ENCODE peak calls at places on chromosome 13, in five cellular contexts. T is sigmoid colon, K is DND-41, S is astrocyte, G is right lobe of liver. J is an unnamed sample.

GRCh38 chr13:75399879-75400217 is 82.1 kb downstream of the TBC1D4 start:
- DNase-seq in T (no peak), K (no peak), S (no peak), G (no peak), J (no peak)

GRCh38 chr13:28258401-28258800 is 120.1 kb downstream of the PAN3 start:
- DNase-seq in T (no peak), K (no peak), S (no peak), G (no peak), J (no peak)

GRCh38 chr13:100363874-100364273 is 224.7 kb downstream of the GGACT start:
- DNase-seq in T (no peak), K (no peak), S (peak; percentile 61), G (no peak), J (no peak)

GRCh38 chr13:52780092-52780491 is 40.5 kb upstream of the CNMD start:
- DNase-seq in T (no peak), K (peak; percentile 26), S (no peak), G (no peak), J (no peak)

GRCh38 chr13:112451512-112452379 is 75.6 kb downstream of the SPACA7 start:
- DNase-seq in T (peak; percentile 46), K (no peak), S (no peak), G (no peak), J (peak; percentile 57)

GRCh38 chr13:47463726-47464125 is 537.3 kb downstream of the SUCLA2 start:
- DNase-seq in T (no peak), K (peak; percentile 4), S (peak; percentile 54), G (no peak), J (no peak)

GRCh38 chr13:59846845-59847620 is 316.7 kb downstream of the DIAPH3 start:
- DNase-seq in T (no peak), K (no peak), S (no peak), G (no peak), J (no peak)

GRCh38 chr13:48492123-48493075 is 40.5 kb downstream of the RCBTB2 start:
- DNase-seq in T (peak; percentile 88), K (peak; percentile 94), S (no peak), G (peak; percentile 78), J (peak; percentile 69)

GRCh38 chr13:67299731-67300130 is 69.6 kb upstream of the PCDH9 start:
- DNase-seq in T (no peak), K (no peak), S (peak; percentile 59), G (no peak), J (no peak)

GRCh38 chr13:75636339-75637095 is 387 bp downstream of the LMO7 start:
- DNase-seq in T (no peak), K (no peak), S (no peak), G (peak; percentile 24), J (no peak)

GRCh38 chr13:35630551-35631275 is 154.2 kb upstream of the MAB21L1 start:
- DNase-seq in T (no peak), K (no peak), S (peak; percentile 43), G (no peak), J (no peak)

GRCh38 chr13:38979891-38980627 is 10.6 kb downstream of the STOML3 start:
- DNase-seq in T (peak; percentile 88), K (no peak), S (no peak), G (no peak), J (no peak)

GRCh38 chr13:25468330-25469178 is 96.8 kb downstream of the ATP8A2 start:
- DNase-seq in T (no peak), K (no peak), S (peak; percentile 20), G (no peak), J (no peak)

GRCh38 chr13:73767747-73768315 is 366.4 kb downstream of the KLF12 start:
- DNase-seq in T (no peak), K (peak; percentile 29), S (no peak), G (no peak), J (no peak)

GRCh38 chr13:27678306-27679040 is 56.8 kb downstream of the POLR1D start:
- DNase-seq in T (no peak), K (no peak), S (no peak), G (no peak), J (no peak)

GRCh38 chr13:111076156-111077013 is 38.7 kb upstream of the ARHGEF7 start:
- DNase-seq in T (no peak), K (no peak), S (no peak), G (no peak), J (no peak)

GRCh38 chr13:35025314-35025713 is 83.2 kb downstream of the NBEA start:
- DNase-seq in T (no peak), K (no peak), S (no peak), G (no peak), J (no peak)

GRCh38 chr13:45846681-45847080 is 4.9 kb downstream of the SIAH3 start:
- DNase-seq in T (no peak), K (no peak), S (no peak), G (no peak), J (no peak)

GRCh38 chr13:33487575-33488243 is 202.2 kb upstream of the STARD13 start:
- DNase-seq in T (no peak), K (no peak), S (no peak), G (no peak), J (peak; percentile 22)

GRCh38 chr13:46630419-46631183 is 77.6 kb downstream of the LRCH1 start:
- DNase-seq in T (no peak), K (no peak), S (no peak), G (no peak), J (no peak)

GRCh38 chr13:85985791-85986190 is 186.6 kb upstream of the SLITRK6 start:
- DNase-seq in T (no peak), K (no peak), S (peak; percentile 42), G (no peak), J (no peak)

GRCh38 chr13:85816413-85816812 is 17.2 kb upstream of the SLITRK6 start:
- DNase-seq in T (no peak), K (no peak), S (no peak), G (no peak), J (no peak)

GRCh38 chr13:27827646-27828045 is 35.4 kb downstream of the GSX1 start:
- DNase-seq in T (no peak), K (no peak), S (no peak), G (no peak), J (no peak)

GRCh38 chr13:37534181-37534580 is 64.4 kb downstream of the POSTN start:
- DNase-seq in T (no peak), K (no peak), S (peak; percentile 90), G (no peak), J (no peak)

GRCh38 chr13:23500858-23501257 is 67.4 kb upstream of the SACS start:
- DNase-seq in T (no peak), K (no peak), S (peak; percentile 96), G (no peak), J (no peak)

GRCh38 chr13:25699056-25699455 is 327.3 kb downstream of the ATP8A2 start:
- DNase-seq in T (no peak), K (no peak), S (no peak), G (no peak), J (no peak)

GRCh38 chr13:111210488-111210887 is 95.4 kb downstream of the ARHGEF7 start:
- DNase-seq in T (no peak), K (no peak), S (peak; percentile 87), G (no peak), J (peak; percentile 79)

GRCh38 chr13:99630269-99630898 is 129.1 kb downstream of the TM9SF2 start:
- DNase-seq in T (no peak), K (no peak), S (no peak), G (no peak), J (peak; percentile 85)

GRCh38 chr13:41970918-41971317 is 10.0 kb upstream of the VWA8 start:
- DNase-seq in T (no peak), K (no peak), S (peak; percentile 61), G (no peak), J (no peak)

GRCh38 chr13:41565221-41565620 is 107.9 kb downstream of the RGCC start:
- DNase-seq in T (no peak), K (no peak), S (peak; percentile 98), G (no peak), J (no peak)

GRCh38 chr13:29849071-29849541 is 1.3 kb downstream of the UBL3 start:
- DNase-seq in T (no peak), K (peak; percentile 12), S (peak; percentile 32), G (no peak), J (no peak)

GRCh38 chr13:41130356-41130755 is 2.2 kb downstream of the KBTBD6 start:
- DNase-seq in T (no peak), K (peak; percentile 19), S (no peak), G (no peak), J (no peak)

GRCh38 chr13:75222031-75222430 is 259.9 kb downstream of the TBC1D4 start:
- DNase-seq in T (no peak), K (no peak), S (peak; percentile 41), G (no peak), J (no peak)

GRCh38 chr13:111664060-111664459 is 343.6 kb downstream of the TEX29 start:
- DNase-seq in T (no peak), K (no peak), S (no peak), G (no peak), J (no peak)

DNA sequence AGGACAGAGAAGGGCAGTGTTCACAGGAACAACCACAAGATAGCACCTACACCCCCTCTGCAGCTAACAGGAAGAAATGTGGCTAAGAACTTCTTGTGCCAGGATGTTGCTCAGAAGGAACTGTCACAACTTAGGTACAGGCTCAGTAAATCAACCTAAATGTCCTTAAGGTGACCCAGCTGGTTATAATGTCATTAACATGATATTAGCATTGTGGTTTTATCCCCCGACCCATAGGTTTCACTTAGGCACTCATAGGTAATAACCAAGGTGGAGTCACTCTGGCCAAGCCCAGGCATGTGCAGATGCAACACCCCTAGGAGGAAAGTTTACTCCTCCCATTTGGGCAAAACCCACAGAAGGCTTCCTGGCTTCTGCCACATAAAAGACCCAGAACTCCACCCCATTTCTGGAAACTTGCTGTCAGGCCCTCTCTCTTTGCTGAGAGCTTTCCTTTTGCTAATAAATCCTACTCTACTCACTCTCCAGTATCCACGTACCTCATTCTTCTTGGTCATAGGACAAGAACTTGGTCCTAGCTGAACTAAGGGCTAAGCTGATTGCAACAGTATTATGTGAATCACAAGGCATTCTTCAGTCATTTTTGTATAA is 951.3 kb downstream of the SLITRK5 start:
- DNase-seq in T (no peak), K (no peak), S (no peak), G (no peak), J (no peak)
- H3K4me3 ChIP-seq in T (no peak overlapping the region), K (no peak overlapping the region), S (no peak overlapping the region), G (no peak overlapping the region), J (no peak overlapping the region)

GRCh38 chr13:51589793-51590192 is 5.5 kb downstream of the WDFY2 start:
- DNase-seq in T (no peak), K (no peak), S (no peak), G (no peak), J (no peak)
- H3K4me1 ChIP-seq in T (peaks cover 36% of the 10 kb centered on the region), K (peaks cover 23% of the 10 kb centered on the region), S (peaks cover 28% of the 10 kb centered on the region), G (peaks cover 13% of the 10 kb centered on the region), J (peaks cover 51% of the 10 kb centered on the region)

GRCh38 chr13:21058361-21058760 is 3.0 kb downstream of the LATS2 start:
- DNase-seq in T (no peak), K (no peak), S (no peak), G (no peak), J (no peak)
- H3K4me3 ChIP-seq in T (no peak overlapping the region), K (no peak overlapping the region), S (no peak overlapping the region), G (no peak overlapping the region), J (no peak overlapping the region)

GRCh38 chr13:97253581-97254293 is 31.6 kb downstream of the MBNL2 start:
- DNase-seq in T (no peak), K (no peak), S (no peak), G (no peak), J (no peak)
- H3K4me1 ChIP-seq in T (peaks cover 88% of the 10 kb centered on the region), K (no peaks in the 10 kb centered on the region), S (peaks cover 55% of the 10 kb centered on the region), G (peaks cover 58% of the 10 kb centered on the region), J (no peaks in the 10 kb centered on the region)